ENCODE peak calls at places on chromosomes 6 and 20, in nine cellular contexts. U, R, N, L, K, J, A, P and O are unnamed samples.

GRCh38 chr6:6686748-6687601 is 98.5 kb downstream of the LY86 start:
- DNase-seq in U (peak; percentile 79), R (no peak), N (peak; percentile 42), L (peak; percentile 53), K (no peak), J (peak; percentile 95), A (peak; percentile 94), P (no peak), O (peak; percentile 96)

GRCh38 chr6:122752990-122753687 is 26.4 kb upstream of the FABP7 start:
- DNase-seq in U (no peak), R (no peak), N (no peak), L (no peak), K (no peak), J (no peak), A (no peak), P (no peak), O (no peak)

GRCh38 chr6:18211338-18211737 is 53.0 kb downstream of the DEK start:
- DNase-seq in U (no peak), R (no peak), N (no peak), L (no peak), K (peak; percentile 94), J (no peak), A (no peak), P (no peak), O (no peak)

GRCh38 chr6:155093430-155093829 is 98.3 kb downstream of the TIAM2 start:
- DNase-seq in U (peak; percentile 35), R (no peak), N (no peak), L (no peak), K (no peak), J (no peak), A (no peak), P (no peak), O (no peak)

GRCh38 chr6:167293088-167293589 is 2.0 kb downstream of the UNC93A start:
- DNase-seq in U (no peak), R (no peak), N (no peak), L (no peak), K (no peak), J (no peak), A (no peak), P (no peak), O (no peak)

GRCh38 chr6:82176616-82177015 is 70.9 kb downstream of the IBTK start:
- DNase-seq in U (peak; percentile 28), R (no peak), N (peak; percentile 33), L (peak; percentile 27), K (no peak), J (no peak), A (no peak), P (no peak), O (no peak)

GRCh38 chr6:138237463-138237862 is 19.2 kb upstream of the PBOV1 start:
- DNase-seq in U (no peak), R (no peak), N (no peak), L (no peak), K (no peak), J (no peak), A (no peak), P (no peak), O (no peak)

GRCh38 chr20:64091340-64091739 is 7.1 kb upstream of the LKAAEAR1 start:
- DNase-seq in U (no peak), R (no peak), N (no peak), L (no peak), K (no peak), J (no peak), A (no peak), P (no peak), O (no peak)

GRCh38 chr20:14882846-14883245 is 545.4 kb upstream of the FLRT3 start:
- DNase-seq in U (no peak), R (no peak), N (no peak), L (no peak), K (no peak), J (no peak), A (no peak), P (no peak), O (no peak)

GRCh38 chr6:125795301-125795700 is 4.5 kb downstream of the NCOA7 start:
- DNase-seq in U (no peak), R (no peak), N (no peak), L (no peak), K (no peak), J (no peak), A (no peak), P (no peak), O (no peak)

GRCh38 chr20:17570347-17571152 is 675 bp downstream of the DSTN start:
- DNase-seq in U (peak; percentile 52), R (no peak), N (peak; percentile 73), L (peak; percentile 48), K (peak; percentile 22), J (peak; percentile 50), A (peak; percentile 37), P (no peak), O (peak; percentile 72)

GRCh38 chr6:43376551-43376981 is 7.1 kb upstream of the ZNF318 start:
- DNase-seq in U (peak; percentile 43), R (no peak), N (peak; percentile 26), L (no peak), K (peak; percentile 87), J (no peak), A (no peak), P (no peak), O (no peak)

GRCh38 chr6:1379026-1379809 is 10.2 kb upstream of the FOXF2 start:
- DNase-seq in U (no peak), R (no peak), N (no peak), L (no peak), K (no peak), J (peak; percentile 49), A (no peak), P (no peak), O (no peak)

GRCh38 chr6:166989427-166990034 is 9.7 kb upstream of the CEP43 start:
- DNase-seq in U (peak; percentile 78), R (peak; percentile 7), N (peak; percentile 71), L (peak; percentile 50), K (peak; percentile 63), J (no peak), A (no peak), P (peak; percentile 11), O (no peak)

GRCh38 chr6:158086054-158086705 is 81.9 kb downstream of the SERAC1 start:
- DNase-seq in U (peak; percentile 94), R (no peak), N (peak; percentile 71), L (peak; percentile 81), K (peak; percentile 18), J (no peak), A (no peak), P (peak; percentile 36), O (no peak)

GRCh38 chr6:41097467-41098090 is 24.8 kb downstream of the NFYA start:
- DNase-seq in U (peak; percentile 87), R (no peak), N (peak; percentile 6), L (peak; percentile 71), K (no peak), J (no peak), A (no peak), P (no peak), O (no peak)

DNA sequence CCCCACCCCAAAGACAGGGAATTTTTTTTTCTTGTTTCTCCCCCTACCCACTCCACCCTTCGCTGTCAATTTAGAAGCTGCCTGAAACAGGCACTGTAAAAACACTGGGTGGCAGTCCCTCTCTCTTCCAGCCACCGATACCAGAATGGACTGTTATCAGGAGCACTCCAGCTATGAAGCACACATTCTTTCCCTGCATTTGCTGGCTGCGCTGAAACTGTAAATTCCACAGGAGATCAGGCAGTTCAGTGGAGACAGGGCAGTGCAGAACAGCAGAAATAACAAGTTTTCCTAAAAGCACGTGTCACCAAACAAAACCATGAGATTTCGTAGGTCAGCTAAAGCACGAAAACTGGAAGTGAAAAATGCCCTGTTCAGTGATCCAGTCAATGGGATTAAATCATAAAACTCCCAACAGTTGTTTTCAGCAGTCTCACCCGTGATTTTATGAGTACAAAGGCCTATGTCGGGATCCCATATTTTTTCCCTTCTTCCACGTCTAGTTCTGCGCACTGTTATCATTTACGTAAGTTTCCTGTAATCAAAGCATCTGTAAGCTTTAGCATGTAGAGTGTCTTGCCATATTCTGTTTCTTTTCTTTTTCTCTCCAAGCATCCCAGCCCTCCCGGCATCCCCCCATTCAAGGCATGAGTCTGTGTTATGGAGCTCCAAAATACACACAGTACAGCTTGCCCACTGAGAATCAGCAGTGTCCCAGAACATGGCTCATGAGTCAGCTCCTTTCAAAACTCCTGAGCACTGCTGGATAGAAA is 359.9 kb upstream of the EPHA7 start:
- DNase-seq in U (peak; percentile 92), R (no peak), N (no peak), L (peak; percentile 76), K (no peak), J (no peak), A (peak; percentile 20), P (no peak), O (no peak)
- H3K4me3 ChIP-seq in U (peak overlapping the region; percentile 6), R (no peak overlapping the region), N (no peak overlapping the region), L (no peak overlapping the region), K (no peak overlapping the region), J (no peak overlapping the region), A (peak overlapping the region; percentile 39), P (no peak overlapping the region), O (no peak overlapping the region)

GRCh38 chr6:4313044-4313686 is 177.8 kb upstream of the ECI2 start:
- DNase-seq in U (peak; percentile 96), R (no peak), N (peak; percentile 98), L (peak; percentile 93), K (no peak), J (no peak), A (peak; percentile 29), P (peak; percentile 55), O (no peak)
- H3K4me3 ChIP-seq in U (no peak overlapping the region), R (no peak overlapping the region), N (peak overlapping the region; percentile 53), L (no peak overlapping the region), K (no peak overlapping the region), J (no peak overlapping the region), A (no peak overlapping the region), P (no peak overlapping the region), O (no peak overlapping the region)

GRCh38 chr6:27631614-27631925 is 158.7 kb upstream of the ZNF184 start:
- DNase-seq in U (no peak), R (no peak), N (no peak), L (no peak), K (no peak), J (no peak), A (no peak), P (no peak), O (no peak)
- H3K4me3 ChIP-seq in U (no peak overlapping the region), R (no peak overlapping the region), N (peak overlapping the region; percentile 57), L (no peak overlapping the region), K (no peak overlapping the region), J (no peak overlapping the region), A (no peak overlapping the region), P (no peak overlapping the region), O (peak overlapping the region; percentile 51)

GRCh38 chr6:89564752-89565427 is 73.7 kb downstream of the LYRM2 start:
- DNase-seq in U (no peak), R (no peak), N (no peak), L (no peak), K (no peak), J (no peak), A (no peak), P (no peak), O (peak; percentile 38)
- H3K4me3 ChIP-seq in U (no peak overlapping the region), R (no peak overlapping the region), N (no peak overlapping the region), L (no peak overlapping the region), K (no peak overlapping the region), J (no peak overlapping the region), A (no peak overlapping the region), P (no peak overlapping the region), O (no peak overlapping the region)